ENCODE peak calls at places on chromosomes 7 and 10, in five cellular contexts. L is stimulated activated CD4-positive, alpha-beta T cell treated with anti-CD3 and anti-CD28 coated beads, Interleukin-15, amount 100 ng/mL, for 24 hours; W is A549; I is NCI-H1105; R is left cardiac atrium. A is an unnamed sample.

GRCh38 chr10:24382596-24382978 is 173.6 kb downstream of the KIAA1217 start:
- DNase-seq in L (peak), I (no peak), W (no peak), R (no peak), A (no peak)

GRCh38 chr7:66250711-66251110 is 45.6 kb downstream of the TPST1 start:
- DNase-seq in W (peak), L (no peak), R (no peak), I (no peak), A (no peak)

GRCh38 chr7:92293887-92294616 is 48.3 kb downstream of the ANKIB1 start:
- DNase-seq in W (no peak), I (no peak), R (no peak), L (no peak), A (no peak)

GRCh38 chr7:70377957-70378356 is 754.0 kb upstream of the GALNT17 start:
- DNase-seq in R (no peak), I (no peak), L (no peak), W (no peak), A (no peak)

GRCh38 chr7:34060548-34060947 is 155.2 kb downstream of the BMPER start:
- DNase-seq in R (no peak), L (no peak), W (peak), I (no peak), A (no peak)

GRCh38 chr10:1048349-1048731 is 579 bp downstream of the IDI1 start:
- DNase-seq in L (no peak), W (peak), R (peak), I (no peak), A (peak)

GRCh38 chr10:121899727-121900126 is 28.1 kb downstream of the ATE1 start:
- DNase-seq in I (no peak), W (no peak), R (no peak), L (no peak), A (no peak)

GRCh38 chr7:139092090-139092796 is 17.3 kb downstream of the ZC3HAV1 start:
- DNase-seq in I (no peak), L (no peak), W (no peak), R (no peak), A (no peak)

GRCh38 chr10:14008648-14009072 is 322.1 kb downstream of the FRMD4A start:
- DNase-seq in I (no peak), L (no peak), R (no peak), W (no peak), A (no peak)

GRCh38 chr7:30996261-30996660 is 32.5 kb downstream of the GHRHR start:
- DNase-seq in R (no peak), W (no peak), L (no peak), I (no peak), A (no peak)

GRCh38 chr7:111424768-111425167 is 137.5 kb downstream of the IMMP2L start:
- DNase-seq in W (no peak), R (no peak), L (no peak), I (no peak), A (no peak)